ENCODE peak calls at places on chromosomes 6 and 20, in eight cellular contexts. T is T follicular helper cell; O is GM10248; U is amygdala; J is activated CD4-positive, alpha-beta T cell treated with anti-CD3 and anti-CD28 coated beads for 48 hours; I is activated T-cell treated with anti-CD3 and anti-CD28 coated beads, Interleukin-2, amount 50 U/mL, for 24 hours; E is body of pancreas; X is NAMALWA. A is an unnamed sample.

GRCh38 chr20:62485062-62485700 is 9.4 kb upstream of the GATA5 start:
- DNase-seq in T (no peak), O (no peak), U (no peak), J (no peak), I (no peak), E (peak), X (no peak), A (peak)

GRCh38 chr6:35190306-35190705 is 23.4 kb upstream of the SCUBE3 start:
- DNase-seq in T (no peak), O (no peak), U (no peak), J (no peak), I (no peak), E (no peak), X (no peak), A (no peak)

GRCh38 chr20:61614311-61615100 is 362.4 kb downstream of the CDH4 start:
- DNase-seq in T (no peak), O (no peak), U (no peak), J (no peak), I (no peak), E (peak), X (no peak), A (no peak)

GRCh38 chr6:163728442-163729126 is 314.1 kb downstream of the QKI start:
- DNase-seq in T (no peak), O (no peak), U (no peak), J (no peak), I (no peak), E (no peak), X (no peak), A (no peak)

GRCh38 chr6:3784885-3785744 is 33.6 kb upstream of the PXDC1 start:
- DNase-seq in T (no peak), O (no peak), U (no peak), J (no peak), I (no peak), E (no peak), X (no peak), A (no peak)

GRCh38 chr6:144653885-144654505 is 368.9 kb downstream of the UTRN start:
- DNase-seq in T (no peak), O (peak), U (no peak), J (no peak), I (no peak), E (no peak), X (peak), A (no peak)

GRCh38 chr20:63836335-63837133 is 5.5 kb upstream of the ZBTB46 start:
- DNase-seq in T (no peak), O (no peak), U (no peak), J (no peak), I (no peak), E (no peak), X (no peak), A (no peak)

GRCh38 chr6:125480571-125480970 is 178.8 kb upstream of the HDDC2 start:
- DNase-seq in T (no peak), O (no peak), U (no peak), J (no peak), I (no peak), E (no peak), X (no peak), A (no peak)

GRCh38 chr6:18161437-18161836 is 6.2 kb downstream of the KDM1B start:
- DNase-seq in T (no peak), O (no peak), U (no peak), J (no peak), I (no peak), E (no peak), X (no peak), A (no peak)

GRCh38 chr6:7261030-7261841 is 51.8 kb downstream of the SSR1 start:
- DNase-seq in T (no peak), O (peak), U (peak), J (peak), I (peak), E (peak), X (no peak), A (peak)

GRCh38 chr6:39891976-39892375 is 42.3 kb downstream of the MOCS1 start:
- DNase-seq in T (no peak), O (no peak), U (no peak), J (no peak), I (no peak), E (no peak), X (no peak), A (no peak)

GRCh38 chr6:64683682-64684081 is 1023.3 kb downstream of the EYS start:
- DNase-seq in T (no peak), O (no peak), U (no peak), J (no peak), I (no peak), E (no peak), X (no peak), A (peak)

GRCh38 chr6:129134535-129134934 is 251.6 kb downstream of the LAMA2 start:
- DNase-seq in T (no peak), O (no peak), U (peak), J (no peak), I (no peak), E (no peak), X (no peak), A (no peak)

GRCh38 chr20:56519551-56519950 is 5.0 kb upstream of the FAM209A start:
- DNase-seq in T (no peak), O (no peak), U (no peak), J (no peak), I (no peak), E (no peak), X (no peak), A (no peak)

GRCh38 chr20:3312940-3313656 is 74.1 kb upstream of the SLC4A11 start:
- DNase-seq in T (no peak), O (no peak), U (no peak), J (no peak), I (no peak), E (peak), X (no peak), A (no peak)

GRCh38 chr6:12353731-12354130 is 63.6 kb downstream of the EDN1 start:
- DNase-seq in T (no peak), O (no peak), U (no peak), J (no peak), I (no peak), E (peak), X (no peak), A (no peak)

GRCh38 chr20:7497985-7498384 is 442.3 kb downstream of the HAO1 start:
- DNase-seq in T (no peak), O (no peak), U (no peak), J (no peak), I (no peak), E (no peak), X (no peak), A (no peak)

GRCh38 chr20:61121661-61122060 is 130.4 kb upstream of the CDH4 start:
- DNase-seq in T (no peak), O (no peak), U (no peak), J (no peak), I (no peak), E (no peak), X (no peak), A (no peak)

GRCh38 chr20:9590189-9590588 is 75.8 kb downstream of the LAMP5 start:
- DNase-seq in T (no peak), O (no peak), U (no peak), J (no peak), I (no peak), E (peak), X (no peak), A (no peak)

GRCh38 chr20:44618318-44618731 is 33.2 kb downstream of the ADA start:
- DNase-seq in T (no peak), O (no peak), U (no peak), J (peak), I (no peak), E (no peak), X (no peak), A (no peak)

GRCh38 chr6:95648636-95649035 is 71.3 kb downstream of the MANEA start:
- DNase-seq in T (no peak), O (no peak), U (no peak), J (no peak), I (no peak), E (no peak), X (peak), A (peak)

GRCh38 chr20:6831461-6831860 is 64.0 kb downstream of the BMP2 start:
- DNase-seq in T (no peak), O (no peak), U (no peak), J (no peak), I (no peak), E (no peak), X (no peak), A (no peak)

GRCh38 chr6:2973656-2974055 is 2.3 kb upstream of the SERPINB6 start:
- DNase-seq in T (no peak), O (no peak), U (no peak), J (no peak), I (no peak), E (no peak), X (no peak), A (no peak)

GRCh38 chr6:113493991-113494390 is 363.2 kb upstream of the MARCKS start:
- DNase-seq in T (no peak), O (no peak), U (no peak), J (no peak), I (no peak), E (no peak), X (no peak), A (no peak)

GRCh38 chr20:31788578-31788977 is 30.6 kb upstream of the MYLK2 start:
- DNase-seq in T (no peak), O (no peak), U (no peak), J (no peak), I (no peak), E (no peak), X (no peak), A (peak)

GRCh38 chr20:37627060-37627766 is 66.6 kb upstream of the CTNNBL1 start:
- DNase-seq in T (no peak), O (peak), U (no peak), J (peak), I (peak), E (peak), X (peak), A (peak)

GRCh38 chr6:12545837-12546658 is 170.5 kb upstream of the PHACTR1 start:
- DNase-seq in T (no peak), O (no peak), U (no peak), J (no peak), I (no peak), E (no peak), X (no peak), A (no peak)

GRCh38 chr20:7490288-7490687 is 450.0 kb downstream of the HAO1 start:
- DNase-seq in T (no peak), O (no peak), U (no peak), J (no peak), I (no peak), E (no peak), X (no peak), A (no peak)

GRCh38 chr6:162778603-162779002 is 50.8 kb downstream of the PACRG start:
- DNase-seq in T (no peak), O (no peak), U (no peak), J (no peak), I (no peak), E (no peak), X (no peak), A (no peak)

GRCh38 chr6:924661-925060 is 231.7 kb upstream of the EXOC2 start:
- DNase-seq in T (no peak), O (no peak), U (no peak), J (no peak), I (no peak), E (no peak), X (no peak), A (no peak)

GRCh38 chr6:169292340-169293124 is 38.9 kb upstream of the THBS2 start:
- DNase-seq in T (no peak), O (no peak), U (no peak), J (no peak), I (no peak), E (no peak), X (no peak), A (no peak)

GRCh38 chr20:40606660-40607059 is 82.4 kb downstream of the MAFB start:
- DNase-seq in T (no peak), O (no peak), U (no peak), J (no peak), I (no peak), E (no peak), X (no peak), A (no peak)